ENCODE peak calls at places on chromosomes 12 and 14, in four cellular contexts. One of them, this sample, is unnamed.

GRCh38 chr12:107474639-107475539 is 210.7 kb upstream of the PWP1 start:
- DNase-seq in testis: no peak
- DNase-seq in foreskin fibroblast: no peak
- DNase-seq in left lung: no peak
- DNase-seq in this sample: no peak

GRCh38 chr14:32507029-32507984 is 178.2 kb downstream of the AKAP6 start:
- DNase-seq in testis: no peak
- DNase-seq in foreskin fibroblast: peak; percentile 90
- DNase-seq in left lung: no peak
- DNase-seq in this sample: no peak

GRCh38 chr12:82299617-82300016 is 58.6 kb downstream of the CCDC59 start:
- DNase-seq in testis: no peak
- DNase-seq in foreskin fibroblast: no peak
- DNase-seq in left lung: no peak
- DNase-seq in this sample: no peak

GRCh38 chr12:102543931-102544485 is 63.6 kb upstream of the IGF1 start:
- DNase-seq in testis: no peak
- DNase-seq in foreskin fibroblast: no peak
- DNase-seq in left lung: no peak
- DNase-seq in this sample: no peak

GRCh38 chr12:89863332-89863938 is 154.8 kb upstream of the ATP2B1 start:
- DNase-seq in testis: no peak
- DNase-seq in foreskin fibroblast: no peak
- DNase-seq in left lung: no peak
- DNase-seq in this sample: no peak

GRCh38 chr12:115897718-115898117 is 379.8 kb downstream of the MED13L start:
- DNase-seq in testis: no peak
- DNase-seq in foreskin fibroblast: peak; percentile 56
- DNase-seq in left lung: no peak
- DNase-seq in this sample: no peak

GRCh38 chr14:105326891-105327694 is 12.5 kb downstream of the PACS2 start:
- DNase-seq in testis: no peak
- DNase-seq in foreskin fibroblast: no peak
- DNase-seq in left lung: no peak
- DNase-seq in this sample: no peak

GRCh38 chr14:104451474-104451873 is 128.1 kb upstream of the C14orf180 start:
- DNase-seq in testis: peak; percentile 9
- DNase-seq in foreskin fibroblast: no peak
- DNase-seq in left lung: no peak
- DNase-seq in this sample: no peak

GRCh38 chr12:20549115-20549719 is 145.9 kb upstream of the SLCO1C1 start:
- DNase-seq in testis: peak; percentile 20
- DNase-seq in foreskin fibroblast: peak; percentile 68
- DNase-seq in left lung: no peak
- DNase-seq in this sample: no peak

GRCh38 chr14:31926123-31926522 is 151.0 kb upstream of the ARHGAP5 start:
- DNase-seq in testis: no peak
- DNase-seq in foreskin fibroblast: peak; percentile 64
- DNase-seq in left lung: no peak
- DNase-seq in this sample: no peak

GRCh38 chr12:14654842-14655241 is 41.6 kb downstream of the GUCY2C start:
- DNase-seq in testis: no peak
- DNase-seq in foreskin fibroblast: no peak
- DNase-seq in left lung: no peak
- DNase-seq in this sample: no peak

GRCh38 chr12:110825530-110825929 is 21.3 kb upstream of the CCDC63 start:
- DNase-seq in testis: no peak
- DNase-seq in foreskin fibroblast: no peak
- DNase-seq in left lung: no peak
- DNase-seq in this sample: no peak

GRCh38 chr12:18296201-18296908 is 35.0 kb downstream of the PIK3C2G start:
- DNase-seq in testis: no peak
- DNase-seq in foreskin fibroblast: peak; percentile 9
- DNase-seq in left lung: no peak
- DNase-seq in this sample: no peak
- H3K4me3 ChIP-seq in testis: peak overlapping the region; percentile 11
- H3K4me3 ChIP-seq in foreskin fibroblast: peak overlapping the region; percentile 23
- H3K4me3 ChIP-seq in left lung: no peak overlapping the region
- H3K4me3 ChIP-seq in this sample: peak overlapping the region; percentile 26

GRCh38 chr12:124369055-124369900 is 74.4 kb downstream of the RFLNA start:
- DNase-seq in testis: peak; percentile 93
- DNase-seq in foreskin fibroblast: peak; percentile 98
- DNase-seq in left lung: peak; percentile 89
- DNase-seq in this sample: peak; percentile 96
- H3K4me3 ChIP-seq in testis: no peak overlapping the region
- H3K4me3 ChIP-seq in foreskin fibroblast: no peak overlapping the region
- H3K4me3 ChIP-seq in left lung: no peak overlapping the region
- H3K4me3 ChIP-seq in this sample: no peak overlapping the region

DNA sequence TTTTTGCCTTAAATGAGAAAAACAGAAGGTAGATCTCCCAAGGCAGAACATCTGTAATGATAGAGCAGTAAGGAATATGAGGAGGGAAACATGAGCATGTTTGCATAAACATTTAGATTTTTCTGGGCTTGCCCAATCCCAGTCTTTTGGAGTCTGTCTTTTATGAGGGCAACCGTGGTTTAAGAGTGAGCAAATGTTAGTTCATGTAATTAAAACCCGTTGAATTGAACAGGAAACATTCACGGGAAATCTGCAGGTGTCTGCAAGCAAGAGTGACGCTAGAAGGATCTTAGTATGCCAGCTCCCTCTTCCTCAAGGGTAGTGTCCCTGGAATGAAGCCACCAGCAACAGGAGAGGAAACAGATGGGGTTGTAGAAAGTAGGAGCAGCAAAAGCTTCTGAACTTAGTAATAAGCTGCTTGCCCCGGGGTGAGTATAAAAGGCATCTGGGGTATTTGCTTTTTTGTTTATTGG is 79.4 kb downstream of the ARF6 start:
- DNase-seq in testis: no peak
- DNase-seq in foreskin fibroblast: peak; percentile 92
- DNase-seq in left lung: no peak
- DNase-seq in this sample: peak; percentile 52
- H3K4me3 ChIP-seq in testis: no peak overlapping the region
- H3K4me3 ChIP-seq in foreskin fibroblast: peak overlapping the region; percentile 37
- H3K4me3 ChIP-seq in left lung: no peak overlapping the region
- H3K4me3 ChIP-seq in this sample: no peak overlapping the region

DNA sequence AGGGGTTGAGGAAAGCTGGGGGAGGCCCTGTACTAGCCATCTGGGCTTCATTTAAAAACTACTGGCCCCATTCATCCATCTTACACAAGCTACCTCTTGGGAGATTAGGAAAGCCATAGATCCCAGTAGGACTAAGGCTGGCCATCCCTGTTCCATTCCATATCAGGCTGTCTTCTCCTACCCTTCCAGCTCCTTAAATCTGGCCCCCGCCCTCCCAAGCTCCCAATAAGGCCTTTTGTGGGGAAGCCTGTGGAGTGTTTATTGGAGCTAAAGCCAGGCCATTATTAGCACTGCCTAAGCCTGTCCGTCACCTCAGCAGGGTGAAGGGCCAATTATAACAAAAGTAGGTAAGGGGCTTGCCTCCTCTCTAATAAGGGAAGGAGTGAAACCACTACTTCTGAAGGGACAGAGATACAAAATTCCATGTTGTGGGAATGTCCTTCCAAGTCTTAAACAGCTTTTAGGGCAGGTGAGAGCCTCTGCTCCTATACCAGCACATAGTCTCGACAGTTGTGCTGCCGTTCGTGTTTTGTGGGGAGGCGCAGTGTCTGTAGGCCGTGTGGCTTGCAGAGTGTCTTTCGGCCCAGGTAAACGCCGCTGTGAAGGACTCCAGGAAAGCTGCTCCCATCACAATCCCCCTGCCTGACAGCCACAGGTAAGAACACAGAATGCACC is 3.7 kb downstream of the MYL6 start:
- DNase-seq in testis: no peak
- DNase-seq in foreskin fibroblast: no peak
- DNase-seq in left lung: no peak
- DNase-seq in this sample: no peak
- H3K4me3 ChIP-seq in testis: no peak overlapping the region
- H3K4me3 ChIP-seq in foreskin fibroblast: no peak overlapping the region
- H3K4me3 ChIP-seq in left lung: no peak overlapping the region
- H3K4me3 ChIP-seq in this sample: no peak overlapping the region

GRCh38 chr12:26226119-26226518 is 30.7 kb downstream of the SSPN start:
- DNase-seq in testis: no peak
- DNase-seq in foreskin fibroblast: no peak
- DNase-seq in left lung: no peak
- DNase-seq in this sample: no peak
- H3K4me3 ChIP-seq in testis: peak overlapping the region; percentile 46
- H3K4me3 ChIP-seq in foreskin fibroblast: no peak overlapping the region
- H3K4me3 ChIP-seq in left lung: no peak overlapping the region
- H3K4me3 ChIP-seq in this sample: no peak overlapping the region

GRCh38 chr14:68976160-68977067 is 2.7 kb downstream of the ACTN1 start:
- DNase-seq in testis: peak; percentile 37
- DNase-seq in foreskin fibroblast: peak; percentile 69
- DNase-seq in left lung: no peak
- DNase-seq in this sample: peak; percentile 75
- H3K4me3 ChIP-seq in testis: no peak overlapping the region
- H3K4me3 ChIP-seq in foreskin fibroblast: peak overlapping the region; percentile 87
- H3K4me3 ChIP-seq in left lung: peak overlapping the region; percentile 93
- H3K4me3 ChIP-seq in this sample: peak overlapping the region; percentile 88

DNA sequence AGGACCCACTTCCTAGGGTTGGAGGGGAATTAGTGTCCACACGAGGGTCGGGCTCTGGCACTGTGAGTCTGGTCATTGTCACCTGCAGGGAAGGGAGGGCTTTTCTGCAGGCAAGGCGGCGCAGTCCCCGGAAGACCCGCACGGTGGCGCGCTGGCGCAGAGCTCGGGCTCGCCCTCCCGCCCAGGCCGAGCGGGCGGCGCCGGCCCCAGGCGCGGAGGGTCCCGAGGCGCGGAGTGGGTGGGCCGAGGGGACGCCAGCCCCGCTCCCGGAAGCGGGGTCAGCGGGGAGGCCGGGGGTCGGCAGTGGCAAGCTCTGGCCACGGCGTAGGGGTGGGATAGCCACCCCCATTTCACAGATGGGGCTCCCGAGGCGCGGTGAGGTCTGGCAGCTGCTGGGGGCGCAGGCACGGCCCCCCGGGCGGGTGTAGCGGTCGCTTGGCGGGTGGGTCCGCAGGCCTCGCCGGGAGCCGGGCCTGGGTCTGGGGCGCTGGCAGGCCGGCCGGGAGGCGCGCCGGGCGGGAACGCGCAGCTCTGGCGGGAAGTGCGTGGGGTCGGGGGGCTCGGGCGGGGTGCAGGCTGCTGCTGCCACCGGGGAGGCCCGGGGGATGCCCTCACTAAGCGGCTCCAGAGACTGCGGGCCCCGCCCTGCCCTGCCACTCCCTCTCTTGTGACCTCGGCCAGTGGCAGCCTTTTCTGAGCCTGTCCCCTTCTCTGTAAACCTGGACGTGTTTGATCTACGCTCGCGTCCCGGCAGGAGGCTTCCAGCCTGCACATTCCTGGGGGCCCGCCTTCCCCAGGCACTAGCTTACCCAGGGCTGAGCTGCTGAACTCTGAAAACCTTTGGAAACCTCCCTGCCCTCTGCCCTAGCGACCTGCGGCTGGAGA is 46.1 kb downstream of the CYP46A1 start:
- DNase-seq in testis: peak; percentile 84
- DNase-seq in foreskin fibroblast: peak; percentile 76
- DNase-seq in left lung: peak; percentile 52
- DNase-seq in this sample: peak; percentile 57
- H3K4me3 ChIP-seq in testis: peak overlapping the region; percentile 53
- H3K4me3 ChIP-seq in foreskin fibroblast: peak overlapping the region; percentile 51
- H3K4me3 ChIP-seq in left lung: peak overlapping the region; percentile 43
- H3K4me3 ChIP-seq in this sample: peak overlapping the region; percentile 32

GRCh38 chr12:124448241-124448954 is 119.0 kb downstream of the NCOR2 start:
- DNase-seq in testis: no peak
- DNase-seq in foreskin fibroblast: no peak
- DNase-seq in left lung: no peak
- DNase-seq in this sample: no peak
- H3K4me3 ChIP-seq in testis: no peak overlapping the region
- H3K4me3 ChIP-seq in foreskin fibroblast: no peak overlapping the region
- H3K4me3 ChIP-seq in left lung: no peak overlapping the region
- H3K4me3 ChIP-seq in this sample: no peak overlapping the region

GRCh38 chr14:98177551-98177950 is 1094.4 kb downstream of the BCL11B start:
- DNase-seq in testis: no peak
- DNase-seq in foreskin fibroblast: no peak
- DNase-seq in left lung: no peak
- DNase-seq in this sample: no peak

GRCh38 chr14:98175436-98175835 is 1096.6 kb downstream of the BCL11B start:
- DNase-seq in testis: no peak
- DNase-seq in foreskin fibroblast: no peak
- DNase-seq in left lung: no peak
- DNase-seq in this sample: no peak

GRCh38 chr14:98176910-98177309 is 1095.1 kb downstream of the BCL11B start:
- DNase-seq in testis: no peak
- DNase-seq in foreskin fibroblast: no peak
- DNase-seq in left lung: no peak
- DNase-seq in this sample: no peak

GRCh38 chr14:98174031-98174430 is 1098.0 kb downstream of the BCL11B start:
- DNase-seq in testis: no peak
- DNase-seq in foreskin fibroblast: no peak
- DNase-seq in left lung: no peak
- DNase-seq in this sample: no peak

DNA sequence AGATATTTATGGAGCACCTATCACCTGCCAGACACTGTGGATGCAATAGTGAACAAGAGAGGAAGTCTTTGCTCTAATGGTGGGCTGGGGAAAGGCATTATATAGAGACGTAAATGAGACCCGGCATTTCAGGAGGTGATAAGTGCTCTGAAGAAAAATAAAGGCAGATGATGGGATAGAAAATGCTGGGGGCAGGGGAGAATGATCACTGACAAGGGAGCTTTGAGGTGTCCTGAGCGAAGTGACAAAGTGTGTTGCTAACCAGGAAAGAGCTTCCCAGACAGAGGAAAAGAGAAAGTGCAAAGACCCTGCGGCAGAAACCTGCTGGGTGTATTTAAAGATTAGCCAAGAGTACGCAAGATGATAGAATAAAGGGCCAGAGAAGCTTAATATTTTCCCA is 1096.1 kb downstream of the BCL11B start:
- DNase-seq in testis: no peak
- DNase-seq in foreskin fibroblast: no peak
- DNase-seq in left lung: no peak
- DNase-seq in this sample: no peak
- H3K4me3 ChIP-seq in testis: no peak overlapping the region
- H3K4me3 ChIP-seq in foreskin fibroblast: no peak overlapping the region
- H3K4me3 ChIP-seq in left lung: no peak overlapping the region
- H3K4me3 ChIP-seq in this sample: no peak overlapping the region